ENCODE peak calls at places on chromosomes 3 and 15, in six cellular contexts. X is sigmoid colon, O is endothelial cell of umbilical vein, C is OCI-LY7, W is pancreas, S is heart left ventricle. L is an unnamed sample.
A peak's percentile ranks its signal among the peaks of the same experiment; 100 is the strongest.

GRCh38 chr15:88243895-88244787 is 12.4 kb downstream of the NTRK3 start:
- DNase-seq in X (no peak), O (peak; percentile 22), C (peak; percentile 51), W (no peak), S (no peak), L (no peak)

GRCh38 chr3:62101488-62101887 is 271.9 kb downstream of the FEZF2 start:
- DNase-seq in X (no peak), O (no peak), C (no peak), W (no peak), S (no peak), L (no peak)

GRCh38 chr15:33132722-33133345 is 61.7 kb downstream of the FMN1 start:
- DNase-seq in X (no peak), O (peak; percentile 68), C (peak; percentile 26), W (no peak), S (no peak), L (no peak)

GRCh38 chr3:126317029-126317996 is 39.9 kb downstream of the KLF15 start:
- DNase-seq in X (no peak), O (no peak), C (no peak), W (no peak), S (peak; percentile 5), L (no peak)

GRCh38 chr3:151093905-151094304 is 8.4 kb downstream of the MED12L start:
- DNase-seq in X (no peak), O (no peak), C (peak; percentile 79), W (no peak), S (no peak), L (no peak)

GRCh38 chr15:84633311-84634227 is 20.5 kb downstream of the WDR73 start:
- DNase-seq in X (peak; percentile 83), O (peak; percentile 85), C (peak; percentile 79), W (peak; percentile 90), S (peak; percentile 73), L (peak; percentile 91)

GRCh38 chr3:39220551-39221530 is 28.4 kb upstream of the XIRP1 start:
- DNase-seq in X (no peak), O (no peak), C (peak; percentile 14), W (no peak), S (no peak), L (no peak)

GRCh38 chr3:185739264-185739701 is 85.6 kb downstream of the IGF2BP2 start:
- DNase-seq in X (no peak), O (no peak), C (no peak), W (no peak), S (no peak), L (no peak)

GRCh38 chr15:39320886-39321285 is 260.0 kb upstream of the THBS1 start:
- DNase-seq in X (no peak), O (no peak), C (no peak), W (no peak), S (no peak), L (no peak)

GRCh38 chr15:48062476-48062875 is 58.3 kb upstream of the SLC24A5 start:
- DNase-seq in X (no peak), O (peak; percentile 33), C (no peak), W (no peak), S (no peak), L (no peak)

GRCh38 chr15:88604972-88605506 is 16.1 kb upstream of the AEN start:
- DNase-seq in X (no peak), O (no peak), C (no peak), W (peak; percentile 67), S (no peak), L (no peak)

GRCh38 chr15:92451225-92451825 is 57.6 kb downstream of the ST8SIA2 start:
- DNase-seq in X (no peak), O (no peak), C (no peak), W (no peak), S (no peak), L (no peak)

GRCh38 chr15:89122532-89123525 is 34.6 kb downstream of the ABHD2 start:
- DNase-seq in X (no peak), O (peak; percentile 73), C (no peak), W (no peak), S (no peak), L (no peak)

GRCh38 chr3:16174389-16174788 is at the start of gene GALNT15:
- DNase-seq in X (peak; percentile 96), O (peak; percentile 86), C (no peak), W (peak; percentile 68), S (peak; percentile 74), L (peak; percentile 93)

GRCh38 chr3:73108750-73109149 is 47.3 kb downstream of the EBLN2 start:
- DNase-seq in X (no peak), O (no peak), C (no peak), W (no peak), S (no peak), L (no peak)

GRCh38 chr3:113560845-113561623 is 28.7 kb downstream of the SIDT1 start:
- DNase-seq in X (no peak), O (peak; percentile 73), C (no peak), W (no peak), S (no peak), L (no peak)

GRCh38 chr15:99434506-99435137 is 131.2 kb upstream of the MEF2A start:
- DNase-seq in X (peak; percentile 59), O (no peak), C (no peak), W (no peak), S (peak; percentile 11), L (peak; percentile 41)

GRCh38 chr3:4472766-4473165 is 5.7 kb upstream of the SUMF1 start:
- DNase-seq in X (no peak), O (no peak), C (no peak), W (no peak), S (no peak), L (no peak)

GRCh38 chr3:39849992-39850706 is 40.7 kb downstream of the MYRIP start:
- DNase-seq in X (no peak), O (no peak), C (no peak), W (no peak), S (no peak), L (no peak)

GRCh38 chr3:10286596-10287295 is 6.0 kb downstream of the GHRL start:
- DNase-seq in X (no peak), O (peak; percentile 77), C (peak; percentile 69), W (peak; percentile 19), S (no peak), L (no peak)

GRCh38 chr3:57118279-57118678 is 46.9 kb downstream of the IL17RD start:
- DNase-seq in X (no peak), O (no peak), C (no peak), W (no peak), S (no peak), L (no peak)

GRCh38 chr3:1499694-1500093 is 406.9 kb downstream of the CNTN6 start:
- DNase-seq in X (no peak), O (no peak), C (no peak), W (no peak), S (no peak), L (no peak)

GRCh38 chr3:53826048-53826447 is 20.2 kb downstream of the CHDH start:
- DNase-seq in X (no peak), O (no peak), C (no peak), W (no peak), S (no peak), L (no peak)

GRCh38 chr3:113221703-113222257 is 10.4 kb downstream of the BOC start:
- DNase-seq in X (no peak), O (no peak), C (no peak), W (no peak), S (no peak), L (no peak)

GRCh38 chr3:50445919-50446318 is 57.5 kb downstream of the CACNA2D2 start:
- DNase-seq in X (no peak), O (no peak), C (no peak), W (peak; percentile 88), S (no peak), L (no peak)

GRCh38 chr3:33875680-33876079 is 77.2 kb downstream of the PDCD6IP start:
- DNase-seq in X (no peak), O (no peak), C (no peak), W (no peak), S (no peak), L (no peak)

GRCh38 chr15:62957130-62957529 is 85.4 kb upstream of the TPM1 start:
- DNase-seq in X (no peak), O (peak; percentile 78), C (no peak), W (no peak), S (no peak), L (no peak)

GRCh38 chr3:31695280-31696008 is 162.7 kb downstream of the STT3B start:
- DNase-seq in X (no peak), O (no peak), C (peak; percentile 33), W (no peak), S (no peak), L (no peak)

GRCh38 chr3:25480811-25481210 is 52.7 kb downstream of the RARB start:
- DNase-seq in X (no peak), O (peak; percentile 37), C (no peak), W (no peak), S (no peak), L (no peak)
- H3K27ac ChIP-seq in X (no peak overlapping the region), O (no peak overlapping the region), C (no peak overlapping the region), W (no peak overlapping the region), S (peak overlapping the region; percentile 37), L (no peak overlapping the region)

DNA sequence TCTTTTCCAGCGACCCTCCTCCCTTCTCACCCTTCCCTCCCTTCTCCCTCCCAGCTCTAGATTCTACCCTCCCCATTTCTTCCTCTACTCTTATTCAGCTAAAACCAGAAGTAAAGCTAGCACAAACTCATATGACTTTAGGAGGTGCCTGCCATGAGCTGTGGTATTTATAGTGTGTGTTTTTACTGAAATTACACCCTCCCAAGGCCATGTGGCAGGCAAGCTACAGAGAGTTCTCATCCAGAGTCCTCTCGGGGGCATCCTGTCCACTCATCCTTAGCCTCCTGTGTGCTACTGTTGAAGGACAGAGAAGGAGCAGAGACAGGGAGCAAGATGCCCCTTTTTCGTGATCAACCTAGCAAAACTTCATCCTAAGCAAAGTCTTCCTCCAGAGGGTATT is 7.4 kb upstream of the LTF start:
- DNase-seq in X (no peak), O (no peak), C (no peak), W (no peak), S (peak; percentile 0), L (no peak)
- H3K27ac ChIP-seq in X (no peak overlapping the region), O (no peak overlapping the region), C (no peak overlapping the region), W (no peak overlapping the region), S (no peak overlapping the region), L (no peak overlapping the region)

DNA sequence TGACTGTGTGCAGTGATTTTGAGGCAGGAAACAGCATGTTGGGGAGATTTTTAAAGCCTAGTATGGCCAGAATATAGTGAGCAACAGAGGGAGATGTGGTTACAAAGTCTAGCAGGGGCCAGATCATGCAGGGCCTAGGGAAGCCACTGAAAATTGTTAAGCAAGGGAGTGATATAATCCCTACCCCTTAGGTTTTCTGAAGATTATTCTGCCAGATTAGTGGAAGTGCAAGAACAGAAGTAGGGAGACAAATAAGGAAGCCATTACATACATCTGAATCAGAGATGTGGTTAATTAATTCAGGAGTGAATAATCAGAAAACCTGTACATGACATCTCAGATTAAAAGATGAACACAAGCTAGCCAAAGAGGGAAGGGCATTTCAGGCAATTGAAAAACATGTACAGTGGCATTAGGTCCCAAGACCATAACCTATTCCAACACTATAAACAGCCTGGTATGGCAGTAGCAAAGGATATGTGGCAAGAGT is 54.8 kb downstream of the MSL2 start:
- DNase-seq in X (no peak), O (no peak), C (no peak), W (no peak), S (no peak), L (no peak)
- H3K27ac ChIP-seq in X (peak overlapping the region; percentile 62), O (peak overlapping the region; percentile 81), C (no peak overlapping the region), W (no peak overlapping the region), S (no peak overlapping the region), L (no peak overlapping the region)

DNA sequence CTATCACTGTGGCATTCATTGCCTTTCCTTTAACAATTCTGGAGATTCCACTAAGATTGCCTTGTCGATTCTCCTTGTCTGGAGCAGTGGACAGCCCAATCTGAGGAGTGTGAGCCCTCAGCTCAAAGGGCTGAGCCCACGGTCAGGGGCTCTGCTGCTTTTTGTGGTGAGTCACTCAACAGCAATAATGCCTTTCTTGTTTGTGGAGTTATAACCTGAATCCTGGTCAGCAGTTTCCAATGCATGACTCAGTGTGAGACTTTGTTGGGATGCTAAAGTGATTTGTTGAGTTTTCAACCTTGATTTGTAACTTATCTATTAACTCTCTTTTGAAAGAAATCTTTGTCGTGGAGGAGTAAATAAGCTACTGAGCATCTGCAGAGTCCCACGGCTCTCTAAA is 183.5 kb downstream of the TJP1 start:
- DNase-seq in X (no peak), O (no peak), C (no peak), W (no peak), S (no peak), L (no peak)
- H3K27ac ChIP-seq in X (no peak overlapping the region), O (no peak overlapping the region), C (no peak overlapping the region), W (peak overlapping the region; percentile 24), S (no peak overlapping the region), L (no peak overlapping the region)